ENCODE peak calls at places on chromosomes 7 and 10, in five cellular contexts. A is CD8-positive, alpha-beta T cell; H is choroid plexus epithelial cell; X is MCF 10A; P is ascending aorta. E is an unnamed sample.

GRCh38 chr7:129256221-129256620 is 31.4 kb downstream of the AHCYL2 start:
- DNase-seq in X (no peak), H (no peak), P (no peak), A (no peak), E (no peak)

GRCh38 chr10:71302874-71303568 is 16.0 kb upstream of the SLC29A3 start:
- DNase-seq in A (no peak), H (peak), X (peak), P (no peak), E (no peak)

GRCh38 chr10:92291921-92292860 is 1.2 kb downstream of the MARCHF5 start:
- DNase-seq in A (peak), H (peak), X (peak), P (no peak), E (no peak)

GRCh38 chr10:11328264-11329054 is 283.0 kb downstream of the USP6NL start:
- DNase-seq in H (no peak), X (no peak), P (no peak), A (no peak), E (no peak)

GRCh38 chr10:6128591-6129383 is 40.0 kb downstream of the RBM17 start:
- DNase-seq in H (peak), A (no peak), P (no peak), X (no peak), E (no peak)

GRCh38 chr10:49164587-49165188 is 23.5 kb downstream of the TMEM273 start:
- DNase-seq in A (no peak), X (peak), H (peak), P (no peak), E (no peak)

GRCh38 chr7:44067064-44067951 is 1.9 kb upstream of the PGAM2 start:
- DNase-seq in A (no peak), H (no peak), P (no peak), X (no peak), E (no peak)

GRCh38 chr10:129853236-129853946 is 110.7 kb downstream of the EBF3 start:
- DNase-seq in A (no peak), H (peak), X (peak), P (no peak), E (no peak)

GRCh38 chr10:84613336-84614021 is 285.1 kb downstream of the CCSER2 start:
- DNase-seq in P (no peak), A (no peak), H (peak), X (peak), E (no peak)

GRCh38 chr7:82012453-82012852 is 242.6 kb upstream of the HGF start:
- DNase-seq in H (peak), A (no peak), P (no peak), X (no peak), E (no peak)

GRCh38 chr10:45514283-45515270 is 140.6 kb downstream of the ALOX5 start:
- DNase-seq in H (peak), P (no peak), X (no peak), A (no peak), E (no peak)

GRCh38 chr10:6089334-6090219 is 743 bp downstream of the RBM17 start:
- DNase-seq in P (no peak), X (peak), H (peak), A (no peak), E (peak)

GRCh38 chr7:102459221-102459844 is 5.3 kb downstream of the ALKBH4 start:
- DNase-seq in X (no peak), H (no peak), P (no peak), A (no peak), E (no peak)

GRCh38 chr10:6811153-6811552 is 231.1 kb upstream of the PRKCQ start:
- DNase-seq in H (no peak), A (no peak), X (peak), P (no peak), E (no peak)

GRCh38 chr10:8136745-8137144 is 82.3 kb downstream of the GATA3 start:
- DNase-seq in P (no peak), X (no peak), A (no peak), H (no peak), E (no peak)

GRCh38 chr10:8129438-8129837 is 75.0 kb downstream of the GATA3 start:
- DNase-seq in H (no peak), P (no peak), A (no peak), X (peak), E (no peak)

GRCh38 chr10:8137272-8137680 is 82.8 kb downstream of the GATA3 start:
- DNase-seq in X (no peak), A (peak), P (no peak), H (no peak), E (no peak)

GRCh38 chr10:8130973-8131911 is 76.8 kb downstream of the GATA3 start:
- DNase-seq in P (no peak), X (peak), H (no peak), A (no peak), E (no peak)

GRCh38 chr10:8133146-8133545 is 78.7 kb downstream of the GATA3 start:
- DNase-seq in P (no peak), H (no peak), X (no peak), A (no peak), E (no peak)
- TF ChIP-seq CTCF in P (no peak), H (no peak), X (no peak), A (no peak), E (no peak)

GRCh38 chr10:26384600-26384999 is 53.5 kb upstream of the APBB1IP start:
- DNase-seq in H (no peak), A (no peak), P (no peak), X (no peak), E (no peak)

GRCh38 chr10:26381986-26382385 is 56.2 kb upstream of the APBB1IP start:
- DNase-seq in P (no peak), A (no peak), H (no peak), X (no peak), E (no peak)

GRCh38 chr10:26385443-26385842 is 52.7 kb upstream of the APBB1IP start:
- DNase-seq in H (no peak), P (no peak), A (no peak), X (no peak), E (no peak)

GRCh38 chr10:26378763-26379361 is 59.3 kb upstream of the APBB1IP start:
- DNase-seq in A (no peak), X (peak), P (no peak), H (no peak), E (no peak)

DNA sequence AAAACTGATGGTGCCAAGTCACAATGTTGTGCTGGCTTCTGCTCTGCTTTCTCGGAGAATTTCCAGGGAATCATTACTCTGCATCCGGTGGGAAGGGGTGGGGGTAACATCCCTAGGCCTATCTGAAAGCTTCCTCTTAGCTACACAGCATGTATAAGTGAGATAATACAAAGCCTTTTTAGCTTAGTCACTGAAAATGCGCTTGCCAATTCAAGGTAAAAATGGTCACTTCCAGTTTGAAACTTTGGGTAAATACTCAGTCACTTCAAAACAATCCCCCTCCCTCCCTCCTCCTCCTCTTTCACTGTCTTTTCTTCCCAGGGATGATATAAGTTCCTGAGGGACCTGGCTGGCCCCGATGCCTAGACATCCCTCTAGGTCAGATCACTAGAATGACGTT is 57.3 kb upstream of the APBB1IP start:
- DNase-seq in X (no peak), H (no peak), P (no peak), A (no peak), E (no peak)
- TF ChIP-seq CTCF in X (no peak), H (no peak), P (no peak), A (no peak), E (no peak)

GRCh38 chr7:142372727-142373126 is 114.9 kb upstream of the PRSS58 start:
- DNase-seq in H (no peak), A (no peak), P (no peak), X (no peak), E (no peak)
- TF ChIP-seq CTCF in H (no peak), A (no peak), P (no peak), X (no peak), E (no peak)

GRCh38 chr7:115085421-115085820 is 163.5 kb downstream of the MDFIC start:
- DNase-seq in P (no peak), H (no peak), X (no peak), A (no peak), E (no peak)

GRCh38 chr7:115083935-115084334 is 162.0 kb downstream of the MDFIC start:
- DNase-seq in X (no peak), H (no peak), P (no peak), A (no peak), E (no peak)

GRCh38 chr7:115087437-115087836 is 165.5 kb downstream of the MDFIC start:
- DNase-seq in P (no peak), H (peak), X (peak), A (no peak), E (no peak)

GRCh38 chr7:115088938-115089337 is 167.0 kb downstream of the MDFIC start:
- DNase-seq in A (no peak), P (no peak), X (no peak), H (no peak), E (no peak)

GRCh38 chr7:115086146-115086841 is 164.4 kb downstream of the MDFIC start:
- DNase-seq in H (no peak), A (no peak), X (no peak), P (no peak), E (no peak)
- TF ChIP-seq CTCF in H (no peak), A (no peak), X (no peak), P (no peak), E (no peak)

E was measured in type B pancreatic cell.